ENCODE peak calls at places on chromosomes 16 and 17, in four cellular contexts. One of them, this sample, is unnamed. For H3K4me1, the result is how much of the 10 kb centered on the place peaks cover.

GRCh38 chr17:4934173-4934979 is 2.3 kb downstream of the GP1BA start:
- DNase-seq in IMR-90: peak
- DNase-seq in PC-3: peak
- DNase-seq in tibial artery: no peak
- DNase-seq in this sample: no peak

GRCh38 chr16:81723098-81723723 is 55.9 kb upstream of the PLCG2 start:
- DNase-seq in IMR-90: peak
- DNase-seq in PC-3: peak
- DNase-seq in tibial artery: no peak
- DNase-seq in this sample: no peak

GRCh38 chr17:77882481-77883212 is 75.9 kb upstream of the TNRC6C start:
- DNase-seq in IMR-90: peak
- DNase-seq in PC-3: no peak
- DNase-seq in tibial artery: peak
- DNase-seq in this sample: no peak

GRCh38 chr16:53111078-53111776 is 56.4 kb downstream of the CHD9 start:
- DNase-seq in IMR-90: peak
- DNase-seq in PC-3: no peak
- DNase-seq in tibial artery: no peak
- DNase-seq in this sample: no peak

GRCh38 chr17:40180694-40181093 is 3.4 kb downstream of the RAPGEFL1 start:
- DNase-seq in IMR-90: no peak
- DNase-seq in PC-3: no peak
- DNase-seq in tibial artery: no peak
- DNase-seq in this sample: no peak

GRCh38 chr17:61444831-61445230 is 7.4 kb upstream of the TBX4 start:
- DNase-seq in IMR-90: peak
- DNase-seq in PC-3: peak
- DNase-seq in tibial artery: no peak
- DNase-seq in this sample: no peak

GRCh38 chr16:69707920-69708683 is 18.3 kb downstream of the NQO1 start:
- DNase-seq in IMR-90: no peak
- DNase-seq in PC-3: no peak
- DNase-seq in tibial artery: no peak
- DNase-seq in this sample: no peak

GRCh38 chr17:78563189-78564145 is 13.7 kb downstream of the DNAH17 start:
- DNase-seq in IMR-90: no peak
- DNase-seq in PC-3: no peak
- DNase-seq in tibial artery: peak
- DNase-seq in this sample: no peak

GRCh38 chr16:23369416-23369815 is 67.3 kb downstream of the SCNN1B start:
- DNase-seq in IMR-90: no peak
- DNase-seq in PC-3: no peak
- DNase-seq in tibial artery: no peak
- DNase-seq in this sample: no peak

GRCh38 chr16:17461951-17462729 is 8.6 kb downstream of the XYLT1 start:
- DNase-seq in IMR-90: no peak
- DNase-seq in PC-3: no peak
- DNase-seq in tibial artery: no peak
- DNase-seq in this sample: no peak
- H3K27ac ChIP-seq in IMR-90: no peak
- H3K27ac ChIP-seq in PC-3: no peak
- H3K27ac ChIP-seq in tibial artery: no peak
- H3K27ac ChIP-seq in this sample: no peak

GRCh38 chr17:64160378-64160777 is 30.4 kb upstream of the ERN1 start:
- DNase-seq in IMR-90: no peak
- DNase-seq in PC-3: no peak
- DNase-seq in tibial artery: no peak
- DNase-seq in this sample: no peak
- H3K4me1 ChIP-seq in IMR-90: under half
- H3K4me1 ChIP-seq in PC-3: under half
- H3K4me1 ChIP-seq in tibial artery: under half
- H3K4me1 ChIP-seq in this sample: under half

DNA sequence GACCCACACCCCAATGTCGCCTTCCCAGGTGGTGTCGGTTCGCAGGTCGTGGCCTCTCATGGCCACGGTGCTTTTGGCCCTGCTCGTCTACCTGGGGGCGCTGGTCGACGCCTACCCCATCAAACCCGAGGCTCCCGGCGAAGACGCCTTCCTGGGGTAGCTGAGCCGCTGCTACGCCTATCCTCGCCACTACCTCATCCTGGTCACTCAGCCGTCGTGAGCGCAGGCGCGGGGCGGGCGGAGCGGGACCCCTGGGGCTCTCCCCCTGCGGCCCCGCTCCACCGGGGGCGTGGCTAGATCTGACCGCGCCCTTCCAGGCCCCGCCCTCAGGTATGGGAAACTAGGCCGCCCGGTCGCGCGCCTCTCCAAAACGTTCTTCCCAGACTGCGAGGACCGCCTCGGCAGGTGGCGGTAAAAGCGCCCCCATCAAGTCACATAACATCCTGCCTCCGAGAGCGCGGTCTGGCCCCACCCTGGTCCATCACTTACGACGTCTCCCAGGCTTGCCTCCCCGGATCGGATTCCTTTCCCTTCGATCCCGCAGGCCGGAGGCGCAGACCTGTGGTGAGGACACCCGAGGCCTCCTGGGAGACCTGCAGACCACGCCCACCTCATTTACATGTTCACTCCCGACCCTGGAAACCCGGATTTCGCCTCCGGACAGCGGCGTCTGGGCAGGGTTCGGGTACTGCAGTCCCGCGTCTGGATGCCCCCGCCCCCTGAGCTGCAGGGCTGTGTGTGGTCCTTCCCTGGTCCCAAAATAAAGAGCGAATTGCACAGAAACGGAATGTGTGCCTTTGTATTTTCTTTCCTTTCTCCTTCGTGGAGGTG is 91.5 kb upstream of the TMEM97 start:
- DNase-seq in IMR-90: no peak
- DNase-seq in PC-3: peak
- DNase-seq in tibial artery: no peak
- DNase-seq in this sample: peak
- H3K27ac ChIP-seq in IMR-90: no peak
- H3K27ac ChIP-seq in PC-3: no peak
- H3K27ac ChIP-seq in tibial artery: no peak
- H3K27ac ChIP-seq in this sample: peak

GRCh38 chr17:6492892-6493674 is 48.8 kb downstream of the PIMREG start:
- DNase-seq in IMR-90: no peak
- DNase-seq in PC-3: no peak
- DNase-seq in tibial artery: no peak
- DNase-seq in this sample: no peak
- H3K4me1 ChIP-seq in IMR-90: under half
- H3K4me1 ChIP-seq in PC-3: under half
- H3K4me1 ChIP-seq in tibial artery: under half
- H3K4me1 ChIP-seq in this sample: under half

DNA sequence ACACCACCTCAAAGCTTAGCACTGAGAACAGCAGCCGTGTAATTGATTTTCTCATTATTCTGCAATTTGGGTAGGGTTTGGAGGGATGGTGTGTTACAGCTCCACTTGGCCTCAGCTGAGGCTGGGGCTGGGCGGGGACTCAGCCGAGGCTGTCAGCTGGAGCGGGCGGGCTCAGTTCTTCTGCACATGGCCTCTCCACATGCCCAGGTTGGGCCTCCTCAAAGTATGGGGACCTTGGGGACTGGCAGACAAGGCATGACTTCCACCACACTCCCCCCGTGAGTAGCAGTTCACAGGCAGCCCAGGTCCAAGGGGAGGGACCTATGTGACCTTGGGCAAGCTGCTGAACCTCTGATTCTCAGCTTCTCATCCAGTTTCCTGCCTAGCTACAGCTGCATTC is 171.5 kb downstream of the IRF8 start:
- DNase-seq in IMR-90: no peak
- DNase-seq in PC-3: no peak
- DNase-seq in tibial artery: no peak
- DNase-seq in this sample: no peak
- H3K27ac ChIP-seq in IMR-90: no peak
- H3K27ac ChIP-seq in PC-3: no peak
- H3K27ac ChIP-seq in tibial artery: no peak
- H3K27ac ChIP-seq in this sample: no peak

GRCh38 chr17:39098474-39099090 is 52.9 kb downstream of the PLXDC1 start:
- DNase-seq in IMR-90: no peak
- DNase-seq in PC-3: no peak
- DNase-seq in tibial artery: no peak
- DNase-seq in this sample: no peak
- H3K4me1 ChIP-seq in IMR-90: under half
- H3K4me1 ChIP-seq in PC-3: under half
- H3K4me1 ChIP-seq in tibial artery: under half
- H3K4me1 ChIP-seq in this sample: under half

GRCh38 chr17:82594571-82594970 is 53.7 kb downstream of the WDR45B start:
- DNase-seq in IMR-90: no peak
- DNase-seq in PC-3: no peak
- DNase-seq in tibial artery: no peak
- DNase-seq in this sample: no peak
- H3K27ac ChIP-seq in IMR-90: no peak
- H3K27ac ChIP-seq in PC-3: no peak
- H3K27ac ChIP-seq in tibial artery: no peak
- H3K27ac ChIP-seq in this sample: no peak